ENCODE peak calls at places on chromosomes 7 and 10, in four cellular contexts. One of them, this sample, is unnamed.

GRCh38 chr7:36299882-36300341 is 89.8 kb upstream of the ANLN start:
- DNase-seq in NT2/D1: no peak
- DNase-seq in cardiac muscle cell: no peak
- DNase-seq in GM12865: no peak
- DNase-seq in this sample: no peak

GRCh38 chr7:8379264-8379663 is 54.1 kb upstream of the NXPH1 start:
- DNase-seq in NT2/D1: no peak
- DNase-seq in cardiac muscle cell: no peak
- DNase-seq in GM12865: no peak
- DNase-seq in this sample: no peak

GRCh38 chr10:22681783-22682183 is 32.6 kb downstream of the PIP4K2A start:
- DNase-seq in NT2/D1: no peak
- DNase-seq in cardiac muscle cell: peak
- DNase-seq in GM12865: no peak
- DNase-seq in this sample: no peak

GRCh38 chr7:127516320-127516719 is 69.1 kb downstream of the GCC1 start:
- DNase-seq in NT2/D1: no peak
- DNase-seq in cardiac muscle cell: no peak
- DNase-seq in GM12865: no peak
- DNase-seq in this sample: no peak

GRCh38 chr7:18262054-18262453 is 233.5 kb upstream of the HDAC9 start:
- DNase-seq in NT2/D1: no peak
- DNase-seq in cardiac muscle cell: peak
- DNase-seq in GM12865: no peak
- DNase-seq in this sample: no peak

GRCh38 chr7:108660465-108660864 is 90.8 kb downstream of the DNAJB9 start:
- DNase-seq in NT2/D1: no peak
- DNase-seq in cardiac muscle cell: peak
- DNase-seq in GM12865: no peak
- DNase-seq in this sample: no peak

GRCh38 chr7:4799508-4800268 is 24.3 kb downstream of the AP5Z1 start:
- DNase-seq in NT2/D1: no peak
- DNase-seq in cardiac muscle cell: peak
- DNase-seq in GM12865: no peak
- DNase-seq in this sample: no peak

GRCh38 chr7:128201067-128201689 is 39.9 kb upstream of the LEP start:
- DNase-seq in NT2/D1: no peak
- DNase-seq in cardiac muscle cell: no peak
- DNase-seq in GM12865: no peak
- DNase-seq in this sample: no peak

GRCh38 chr10:68526634-68527132 is 640 bp downstream of the SLC25A16 start:
- DNase-seq in NT2/D1: no peak
- DNase-seq in cardiac muscle cell: no peak
- DNase-seq in GM12865: no peak
- DNase-seq in this sample: no peak

GRCh38 chr7:107972075-107972482 is 30.9 kb downstream of the LAMB1 start:
- DNase-seq in NT2/D1: no peak
- DNase-seq in cardiac muscle cell: peak
- DNase-seq in GM12865: no peak
- DNase-seq in this sample: no peak

GRCh38 chr7:17185690-17186070 is 112.8 kb upstream of the AHR start:
- DNase-seq in NT2/D1: no peak
- DNase-seq in cardiac muscle cell: peak
- DNase-seq in GM12865: peak
- DNase-seq in this sample: no peak

GRCh38 chr7:149104749-149105148 is 14.2 kb upstream of the ZNF786 start:
- DNase-seq in NT2/D1: no peak
- DNase-seq in cardiac muscle cell: no peak
- DNase-seq in GM12865: no peak
- DNase-seq in this sample: no peak

GRCh38 chr7:901388-902154 is 25.2 kb downstream of the GET4 start:
- DNase-seq in NT2/D1: peak
- DNase-seq in cardiac muscle cell: peak
- DNase-seq in GM12865: peak
- DNase-seq in this sample: peak

GRCh38 chr10:80471009-80471408 is 16.9 kb downstream of the TSPAN14 start:
- DNase-seq in NT2/D1: no peak
- DNase-seq in cardiac muscle cell: no peak
- DNase-seq in GM12865: peak
- DNase-seq in this sample: no peak

GRCh38 chr7:131203291-131203976 is 124.2 kb upstream of the MKLN1 start:
- DNase-seq in NT2/D1: no peak
- DNase-seq in cardiac muscle cell: no peak
- DNase-seq in GM12865: no peak
- DNase-seq in this sample: no peak

GRCh38 chr10:34737772-34738169 is 77.3 kb downstream of the PARD3 start:
- DNase-seq in NT2/D1: no peak
- DNase-seq in cardiac muscle cell: no peak
- DNase-seq in GM12865: no peak
- DNase-seq in this sample: no peak

GRCh38 chr10:87961314-87961713 is 97.9 kb downstream of the PTEN start:
- DNase-seq in NT2/D1: no peak
- DNase-seq in cardiac muscle cell: peak
- DNase-seq in GM12865: no peak
- DNase-seq in this sample: no peak

GRCh38 chr7:105932835-105933477 is 30.1 kb upstream of the CDHR3 start:
- DNase-seq in NT2/D1: peak
- DNase-seq in cardiac muscle cell: peak
- DNase-seq in GM12865: no peak
- DNase-seq in this sample: no peak

GRCh38 chr10:27242473-27242950 is 1.9 kb upstream of the ACBD5 start:
- DNase-seq in NT2/D1: no peak
- DNase-seq in cardiac muscle cell: no peak
- DNase-seq in GM12865: no peak
- DNase-seq in this sample: no peak

GRCh38 chr7:151148319-151149259 is 18.9 kb downstream of the GBX1 start:
- DNase-seq in NT2/D1: no peak
- DNase-seq in cardiac muscle cell: no peak
- DNase-seq in GM12865: no peak
- DNase-seq in this sample: no peak

GRCh38 chr7:112112822-112113255 is 93.4 kb downstream of the DOCK4 start:
- DNase-seq in NT2/D1: no peak
- DNase-seq in cardiac muscle cell: peak
- DNase-seq in GM12865: no peak
- DNase-seq in this sample: no peak

GRCh38 chr7:149719912-149720335 is 53.5 kb downstream of the ZNF467 start:
- DNase-seq in NT2/D1: no peak
- DNase-seq in cardiac muscle cell: no peak
- DNase-seq in GM12865: peak
- DNase-seq in this sample: no peak

GRCh38 chr10:49750546-49750945 is 11.6 kb downstream of the OGDHL start:
- DNase-seq in NT2/D1: no peak
- DNase-seq in cardiac muscle cell: no peak
- DNase-seq in GM12865: no peak
- DNase-seq in this sample: no peak

DNA sequence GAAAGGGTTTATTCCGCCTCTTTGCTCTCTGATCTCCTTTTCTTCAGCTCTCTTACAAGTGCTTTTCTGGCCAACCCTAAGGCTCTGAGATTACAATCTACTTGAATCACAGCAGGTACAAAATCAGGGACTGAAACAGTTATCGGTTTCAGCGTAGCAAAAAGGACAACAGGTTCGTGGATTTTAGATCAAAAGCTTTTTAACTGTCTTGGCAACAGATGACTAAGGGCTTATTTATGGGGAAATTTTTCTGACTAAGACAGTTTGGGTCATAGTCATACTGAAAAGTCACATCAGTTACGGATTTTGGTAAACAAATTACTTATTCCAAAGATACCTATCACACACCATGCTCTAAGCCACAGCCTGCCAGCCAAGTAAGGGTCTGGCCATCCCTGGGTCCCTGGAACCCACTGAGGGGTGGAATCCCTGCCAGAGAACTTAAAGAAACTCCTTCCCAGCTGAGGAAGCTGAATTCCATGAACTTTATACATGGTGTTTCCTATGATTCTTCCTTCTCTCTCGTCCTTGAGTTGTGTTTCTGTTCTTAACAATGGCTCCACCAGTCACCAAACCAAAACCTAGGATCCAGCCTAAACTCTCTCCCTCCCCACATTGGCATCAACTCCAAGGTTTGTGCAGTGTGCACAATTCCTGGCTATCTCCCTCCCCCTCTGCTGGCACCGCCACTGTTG is 169.3 kb downstream of the FAM107B start:
- DNase-seq in NT2/D1: no peak
- DNase-seq in cardiac muscle cell: peak
- DNase-seq in GM12865: peak
- DNase-seq in this sample: peak
- H3K4me3 ChIP-seq in NT2/D1: no peak
- H3K4me3 ChIP-seq in cardiac muscle cell: no peak
- H3K4me3 ChIP-seq in GM12865: peak
- H3K4me3 ChIP-seq in this sample: peak

DNA sequence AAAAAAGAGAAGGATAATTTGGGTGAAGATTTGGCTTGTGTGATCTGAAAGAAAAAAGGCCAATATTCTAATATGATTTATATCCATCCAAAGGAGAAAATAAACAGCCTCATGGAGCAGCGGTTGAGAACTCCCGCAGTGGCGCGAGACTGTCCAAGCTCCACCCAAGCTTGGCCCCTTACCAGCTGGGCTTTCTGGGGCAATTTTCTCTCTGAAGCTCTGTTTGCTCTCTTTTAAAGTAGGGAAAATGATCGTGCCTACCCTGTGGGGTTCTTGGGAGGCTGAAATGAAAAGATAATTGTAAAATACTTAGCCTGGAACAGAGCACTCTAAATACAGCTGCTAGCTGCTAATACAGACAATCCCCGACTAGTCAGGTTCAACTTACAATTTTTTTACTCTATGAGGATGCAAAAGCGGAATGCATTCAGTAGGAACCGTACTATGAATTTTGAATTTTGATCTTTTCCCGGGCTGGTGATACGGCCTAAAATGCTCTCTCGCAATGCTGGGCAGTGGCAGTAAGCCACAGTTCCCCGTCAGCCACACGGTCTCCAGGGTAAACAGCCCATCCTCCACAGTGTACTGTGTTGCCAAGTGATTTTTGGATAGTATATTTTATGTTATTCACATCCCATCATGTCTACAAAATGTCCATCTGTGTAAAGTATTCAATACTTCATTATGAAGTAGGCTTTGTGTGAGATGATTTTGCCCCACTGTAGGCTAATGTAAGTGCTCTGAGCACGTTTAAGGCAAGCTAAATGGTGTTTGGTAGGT is 137.6 kb downstream of the CHN2 start:
- DNase-seq in NT2/D1: no peak
- DNase-seq in cardiac muscle cell: no peak
- DNase-seq in GM12865: no peak
- DNase-seq in this sample: no peak
- H3K4me3 ChIP-seq in NT2/D1: no peak
- H3K4me3 ChIP-seq in cardiac muscle cell: no peak
- H3K4me3 ChIP-seq in GM12865: no peak
- H3K4me3 ChIP-seq in this sample: no peak

GRCh38 chr10:24467605-24468004 is 256.1 kb downstream of the ARHGAP21 start:
- DNase-seq in NT2/D1: no peak
- DNase-seq in cardiac muscle cell: no peak
- DNase-seq in GM12865: no peak
- DNase-seq in this sample: no peak
- H3K4me3 ChIP-seq in NT2/D1: no peak
- H3K4me3 ChIP-seq in cardiac muscle cell: no peak
- H3K4me3 ChIP-seq in GM12865: no peak
- H3K4me3 ChIP-seq in this sample: no peak

DNA sequence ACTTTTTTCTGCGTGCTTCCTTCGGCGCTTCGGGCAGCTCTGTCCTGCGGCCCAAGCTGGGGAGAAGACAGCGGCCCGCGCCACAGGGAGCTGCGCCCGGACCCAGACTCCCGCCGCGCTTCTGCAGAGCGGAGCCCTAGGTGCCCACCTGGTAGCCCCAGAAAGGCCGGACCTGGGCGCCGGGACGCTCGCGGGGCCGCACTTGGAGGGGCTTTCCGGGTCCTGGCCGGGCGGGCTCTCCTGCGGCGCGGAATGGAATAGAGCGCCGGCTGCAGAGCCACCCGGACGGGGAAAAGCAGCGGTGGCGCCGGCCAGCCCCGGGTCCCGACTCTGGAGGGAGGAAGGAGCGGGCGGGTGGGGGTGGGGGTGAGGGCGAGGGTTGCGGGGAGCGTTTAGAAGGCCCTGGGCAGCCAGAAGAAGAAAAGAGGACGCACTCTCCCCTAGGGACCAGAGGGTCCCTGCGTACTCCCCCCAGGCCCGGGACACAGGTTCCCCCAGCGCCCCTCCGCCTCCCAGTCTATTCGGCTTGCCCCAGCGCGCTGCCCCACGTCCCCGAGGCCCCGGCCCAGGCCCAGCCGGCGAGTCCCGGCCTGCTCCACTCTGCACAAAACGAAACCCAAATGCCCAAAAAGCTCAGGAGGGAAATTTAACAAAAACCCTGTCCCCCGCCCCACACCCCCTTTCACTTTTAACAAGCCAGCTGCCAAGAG is 4.5 kb downstream of the ZNF503 start:
- DNase-seq in NT2/D1: no peak
- DNase-seq in cardiac muscle cell: peak
- DNase-seq in GM12865: no peak
- DNase-seq in this sample: no peak
- H3K4me3 ChIP-seq in NT2/D1: peak
- H3K4me3 ChIP-seq in cardiac muscle cell: peak
- H3K4me3 ChIP-seq in GM12865: no peak
- H3K4me3 ChIP-seq in this sample: no peak

GRCh38 chr7:141073641-141074161 is at the start of gene TMEM178B:
- DNase-seq in NT2/D1: no peak
- DNase-seq in cardiac muscle cell: no peak
- DNase-seq in GM12865: peak
- DNase-seq in this sample: no peak
- H3K4me3 ChIP-seq in NT2/D1: peak
- H3K4me3 ChIP-seq in cardiac muscle cell: peak
- H3K4me3 ChIP-seq in GM12865: peak
- H3K4me3 ChIP-seq in this sample: peak

This sample was measured in GM06990.